ENCODE peak calls at places on chromosomes 7 and 10, in nine cellular contexts. One of them, this sample, is unnamed.

GRCh38 chr10:116097239-116097751 is 175.7 kb downstream of the GFRA1 start:
- DNase-seq in 8988T: no peak
- DNase-seq in cardiac fibroblast: no peak
- DNase-seq in dorsolateral prefrontal cortex: no peak
- DNase-seq in heart left ventricle: no peak
- DNase-seq in CD8-positive, alpha-beta T cell: no peak
- DNase-seq in stimulated activated CD8-positive, alpha-beta memory T cell treated with anti-CD3 and anti-CD28 coated beads, Interleukin-15, amount 100 ng/mL, for 24 hours: no peak
- DNase-seq in foreskin keratinocyte: no peak
- DNase-seq in AG08395: no peak
- DNase-seq in this sample: no peak

GRCh38 chr10:114623661-114624294 is 34.3 kb downstream of the ABLIM1 start:
- DNase-seq in 8988T: no peak
- DNase-seq in cardiac fibroblast: peak; percentile 78
- DNase-seq in dorsolateral prefrontal cortex: no peak
- DNase-seq in heart left ventricle: no peak
- DNase-seq in CD8-positive, alpha-beta T cell: no peak
- DNase-seq in stimulated activated CD8-positive, alpha-beta memory T cell treated with anti-CD3 and anti-CD28 coated beads, Interleukin-15, amount 100 ng/mL, for 24 hours: no peak
- DNase-seq in foreskin keratinocyte: peak; percentile 71
- DNase-seq in AG08395: peak; percentile 78
- DNase-seq in this sample: peak; percentile 83

GRCh38 chr10:113463083-113463482 is 89.8 kb upstream of the HABP2 start:
- DNase-seq in 8988T: no peak
- DNase-seq in cardiac fibroblast: no peak
- DNase-seq in dorsolateral prefrontal cortex: no peak
- DNase-seq in heart left ventricle: no peak
- DNase-seq in CD8-positive, alpha-beta T cell: no peak
- DNase-seq in stimulated activated CD8-positive, alpha-beta memory T cell treated with anti-CD3 and anti-CD28 coated beads, Interleukin-15, amount 100 ng/mL, for 24 hours: no peak
- DNase-seq in foreskin keratinocyte: no peak
- DNase-seq in AG08395: no peak
- DNase-seq in this sample: no peak

GRCh38 chr10:74039561-74040145 is 41.7 kb downstream of the VCL start:
- DNase-seq in 8988T: no peak
- DNase-seq in cardiac fibroblast: peak; percentile 89
- DNase-seq in dorsolateral prefrontal cortex: no peak
- DNase-seq in heart left ventricle: no peak
- DNase-seq in CD8-positive, alpha-beta T cell: no peak
- DNase-seq in stimulated activated CD8-positive, alpha-beta memory T cell treated with anti-CD3 and anti-CD28 coated beads, Interleukin-15, amount 100 ng/mL, for 24 hours: no peak
- DNase-seq in foreskin keratinocyte: no peak
- DNase-seq in AG08395: peak; percentile 63
- DNase-seq in this sample: peak; percentile 48

GRCh38 chr7:11212816-11213215 is 239.1 kb downstream of the PHF14 start:
- DNase-seq in 8988T: no peak
- DNase-seq in cardiac fibroblast: peak; percentile 48
- DNase-seq in dorsolateral prefrontal cortex: no peak
- DNase-seq in heart left ventricle: no peak
- DNase-seq in CD8-positive, alpha-beta T cell: no peak
- DNase-seq in stimulated activated CD8-positive, alpha-beta memory T cell treated with anti-CD3 and anti-CD28 coated beads, Interleukin-15, amount 100 ng/mL, for 24 hours: no peak
- DNase-seq in foreskin keratinocyte: no peak
- DNase-seq in AG08395: no peak
- DNase-seq in this sample: no peak

GRCh38 chr7:144517762-144518161 is 114.3 kb upstream of the NOBOX start:
- DNase-seq in 8988T: no peak
- DNase-seq in cardiac fibroblast: no peak
- DNase-seq in dorsolateral prefrontal cortex: no peak
- DNase-seq in heart left ventricle: no peak
- DNase-seq in CD8-positive, alpha-beta T cell: no peak
- DNase-seq in stimulated activated CD8-positive, alpha-beta memory T cell treated with anti-CD3 and anti-CD28 coated beads, Interleukin-15, amount 100 ng/mL, for 24 hours: no peak
- DNase-seq in foreskin keratinocyte: no peak
- DNase-seq in AG08395: no peak
- DNase-seq in this sample: no peak

GRCh38 chr10:16559236-16559773 is 37.6 kb upstream of the C1QL3 start:
- DNase-seq in 8988T: no peak
- DNase-seq in cardiac fibroblast: no peak
- DNase-seq in dorsolateral prefrontal cortex: no peak
- DNase-seq in heart left ventricle: no peak
- DNase-seq in CD8-positive, alpha-beta T cell: no peak
- DNase-seq in stimulated activated CD8-positive, alpha-beta memory T cell treated with anti-CD3 and anti-CD28 coated beads, Interleukin-15, amount 100 ng/mL, for 24 hours: no peak
- DNase-seq in foreskin keratinocyte: no peak
- DNase-seq in AG08395: no peak
- DNase-seq in this sample: no peak

GRCh38 chr10:34078017-34078416 is 737.1 kb downstream of the PARD3 start:
- DNase-seq in 8988T: no peak
- DNase-seq in cardiac fibroblast: peak; percentile 24
- DNase-seq in dorsolateral prefrontal cortex: no peak
- DNase-seq in heart left ventricle: no peak
- DNase-seq in CD8-positive, alpha-beta T cell: no peak
- DNase-seq in stimulated activated CD8-positive, alpha-beta memory T cell treated with anti-CD3 and anti-CD28 coated beads, Interleukin-15, amount 100 ng/mL, for 24 hours: no peak
- DNase-seq in foreskin keratinocyte: no peak
- DNase-seq in AG08395: no peak
- DNase-seq in this sample: peak; percentile 23

GRCh38 chr7:100093925-100094486 is 5.2 kb downstream of the COPS6 start:
- DNase-seq in 8988T: no peak
- DNase-seq in cardiac fibroblast: no peak
- DNase-seq in dorsolateral prefrontal cortex: no peak
- DNase-seq in heart left ventricle: no peak
- DNase-seq in CD8-positive, alpha-beta T cell: no peak
- DNase-seq in stimulated activated CD8-positive, alpha-beta memory T cell treated with anti-CD3 and anti-CD28 coated beads, Interleukin-15, amount 100 ng/mL, for 24 hours: no peak
- DNase-seq in foreskin keratinocyte: no peak
- DNase-seq in AG08395: no peak
- DNase-seq in this sample: no peak